ENCODE peak calls at places on chromosomes 5 and 9, in ten cellular contexts. E is IMR-90, P is T-helper 2 cell, I is myocyte, R is globus pallidus, A is anterior cingulate cortex, U is non-pigmented ciliary epithelial cell, K is body of pancreas, D is NCI-H774, N is substantia nigra. Z is an unnamed sample.

GRCh38 chr9:747567-747966 is 93.9 kb upstream of the DMRT1 start:
- DNase-seq in U (no peak), R (no peak), P (peak), K (no peak), A (no peak), N (no peak), I (no peak), E (no peak), D (no peak), Z (no peak)

GRCh38 chr5:152404494-152404893 is 585 bp downstream of the NMUR2 start:
- DNase-seq in P (no peak), R (no peak), D (no peak), A (no peak), I (no peak), K (no peak), U (no peak), E (no peak), N (no peak), Z (no peak)

GRCh38 chr9:13689925-13690324 is 410.4 kb upstream of the MPDZ start:
- DNase-seq in R (no peak), D (no peak), U (no peak), K (no peak), A (no peak), N (no peak), P (no peak), E (no peak), I (peak), Z (no peak)

GRCh38 chr9:86022687-86023266 is 76.6 kb downstream of the GOLM1 start:
- DNase-seq in E (no peak), I (no peak), R (no peak), N (no peak), A (no peak), D (no peak), P (peak), K (no peak), U (no peak), Z (no peak)

GRCh38 chr9:122218885-122219855 is 9.6 kb downstream of the LHX6 start:
- DNase-seq in A (no peak), K (no peak), E (peak), R (no peak), N (no peak), P (no peak), U (no peak), D (no peak), I (peak), Z (peak)

GRCh38 chr9:95626885-95627558 is 110.3 kb upstream of the PTCH1 start:
- DNase-seq in A (no peak), D (no peak), R (no peak), P (peak), I (peak), U (no peak), N (no peak), E (no peak), K (peak), Z (no peak)

GRCh38 chr5:501833-502184 is 22.4 kb downstream of the SLC9A3 start:
- DNase-seq in P (no peak), K (no peak), D (no peak), U (no peak), A (no peak), R (no peak), E (no peak), N (no peak), I (no peak), Z (no peak)

GRCh38 chr5:94024101-94024500 is 282.7 kb upstream of the POU5F2 start:
- DNase-seq in K (no peak), P (no peak), I (peak), N (no peak), U (no peak), D (no peak), E (peak), A (no peak), R (no peak), Z (no peak)

GRCh38 chr5:169933624-169934023 is 46.7 kb downstream of the INSYN2B start:
- DNase-seq in R (no peak), I (no peak), U (no peak), D (no peak), K (no peak), E (no peak), P (no peak), N (no peak), A (no peak), Z (no peak)

GRCh38 chr5:114266374-114266773 is 95.5 kb upstream of the KCNN2 start:
- DNase-seq in U (no peak), A (no peak), E (peak), D (no peak), I (no peak), K (no peak), N (no peak), P (no peak), R (no peak), Z (no peak)

GRCh38 chr9:96867282-96867814 is 13.0 kb upstream of the ZNF782 start:
- DNase-seq in E (no peak), R (no peak), A (no peak), N (no peak), U (no peak), K (no peak), P (no peak), I (no peak), D (no peak), Z (no peak)

GRCh38 chr5:137497396-137498290 is 1.5 kb downstream of the SPOCK1 start:
- DNase-seq in I (peak), E (no peak), U (no peak), R (peak), K (no peak), N (no peak), D (no peak), A (no peak), P (no peak), Z (peak)

GRCh38 chr5:56090793-56091460 is 96.2 kb upstream of the IL6ST start:
- DNase-seq in N (no peak), R (no peak), A (no peak), P (no peak), E (no peak), I (no peak), D (no peak), U (no peak), K (no peak), Z (no peak)

GRCh38 chr9:96183751-96184150 is 118.2 kb downstream of the HSD17B3 start:
- DNase-seq in U (no peak), E (no peak), P (no peak), D (peak), R (no peak), A (no peak), N (no peak), I (no peak), K (no peak), Z (no peak)

GRCh38 chr9:68709291-68709970 is 4.4 kb downstream of the PIP5K1B start:
- DNase-seq in E (no peak), R (no peak), I (no peak), K (no peak), D (no peak), U (no peak), N (no peak), P (no peak), A (no peak), Z (no peak)

GRCh38 chr5:13189532-13189931 is 755.0 kb downstream of the DNAH5 start:
- DNase-seq in K (no peak), D (no peak), P (no peak), E (no peak), N (no peak), R (no peak), U (no peak), A (no peak), I (no peak), Z (no peak)

GRCh38 chr9:123389070-123389469 is 33.1 kb downstream of the CRB2 start:
- DNase-seq in I (no peak), D (no peak), P (no peak), R (no peak), E (no peak), U (no peak), K (no peak), N (no peak), A (no peak), Z (no peak)

GRCh38 chr9:19104528-19105282 is 2.0 kb upstream of the HAUS6 start:
- DNase-seq in R (no peak), I (no peak), E (no peak), N (no peak), P (no peak), D (no peak), K (no peak), U (no peak), A (no peak), Z (no peak)

GRCh38 chr5:132656774-132657355 is 1.1 kb upstream of the IL13 start:
- DNase-seq in U (no peak), R (no peak), P (peak), A (no peak), D (no peak), K (no peak), E (no peak), N (no peak), I (no peak), Z (peak)

GRCh38 chr5:180313677-180314076 is 21.8 kb upstream of the MAPK9 start:
- DNase-seq in A (no peak), N (peak), D (no peak), I (no peak), K (no peak), E (no peak), P (peak), R (no peak), U (no peak), Z (peak)

GRCh38 chr9:128316421-128316820 is 5.8 kb downstream of the TRUB2 start:
- DNase-seq in P (no peak), R (peak), D (no peak), A (peak), K (no peak), I (no peak), U (no peak), N (peak), E (no peak), Z (no peak)

GRCh38 chr9:83435301-83435700 is 102.9 kb downstream of the FRMD3 start:
- DNase-seq in N (no peak), K (no peak), I (peak), A (no peak), U (no peak), E (no peak), P (no peak), R (no peak), D (no peak), Z (no peak)

GRCh38 chr9:34332370-34332964 is 3.1 kb downstream of the NUDT2 start:
- DNase-seq in E (peak), A (no peak), N (no peak), R (peak), K (no peak), I (peak), P (peak), U (no peak), D (no peak), Z (peak)

GRCh38 chr9:88233091-88233490 is 94.8 kb upstream of the SPATA31C2 start:
- DNase-seq in P (no peak), I (no peak), E (no peak), D (no peak), K (no peak), R (no peak), A (no peak), N (no peak), U (no peak), Z (no peak)

GRCh38 chr5:87410941-87411340 is 1.8 kb downstream of the CCNH start:
- DNase-seq in N (no peak), P (peak), E (peak), K (no peak), A (no peak), I (peak), D (no peak), U (no peak), R (no peak), Z (no peak)

GRCh38 chr9:4297795-4298254 is 2.0 kb downstream of the GLIS3 start:
- DNase-seq in R (peak), N (peak), D (peak), P (peak), K (peak), A (peak), E (peak), I (peak), U (no peak), Z (peak)

GRCh38 chr9:69719368-69719767 is 40.4 kb downstream of the PTAR1 start:
- DNase-seq in P (no peak), U (peak), A (no peak), K (no peak), R (no peak), D (no peak), I (no peak), E (peak), N (no peak), Z (no peak)

GRCh38 chr9:134936762-134937555 is 19.2 kb upstream of the FCN1 start:
- DNase-seq in R (peak), N (no peak), P (no peak), D (no peak), A (no peak), U (no peak), I (no peak), E (no peak), K (no peak), Z (no peak)

GRCh38 chr5:26569929-26570258 is 468.5 kb downstream of the CDH9 start:
- DNase-seq in K (no peak), P (no peak), D (no peak), N (no peak), R (no peak), E (no peak), U (no peak), I (no peak), A (no peak), Z (no peak)

GRCh38 chr9:90300901-90301688 is 341.5 kb downstream of the DIRAS2 start:
- DNase-seq in U (peak), R (no peak), I (peak), E (peak), K (no peak), D (peak), P (no peak), N (no peak), A (no peak), Z (no peak)

GRCh38 chr9:15403155-15403554 is 19.5 kb upstream of the SNAPC3 start:
- DNase-seq in P (peak), D (no peak), N (no peak), R (no peak), I (peak), K (no peak), U (no peak), E (no peak), A (no peak), Z (peak)

GRCh38 chr9:70574222-70574837 is 159.9 kb upstream of the KLF9 start:
- DNase-seq in E (peak), P (no peak), I (no peak), N (no peak), K (no peak), U (no peak), R (peak), D (peak), A (no peak), Z (peak)

GRCh38 chr5:171342362-171343111 is 33.5 kb downstream of the TLX3 start:
- DNase-seq in N (no peak), D (peak), I (peak), A (no peak), R (peak), U (peak), K (peak), P (peak), E (peak), Z (peak)

GRCh38 chr5:139870677-139871076 is 75.1 kb downstream of the PSD2 start:
- DNase-seq in I (no peak), R (no peak), D (no peak), U (no peak), A (no peak), E (no peak), P (no peak), K (no peak), N (no peak), Z (no peak)

GRCh38 chr9:89370593-89370992 is 52.3 kb downstream of the SECISBP2 start:
- DNase-seq in K (no peak), N (no peak), R (no peak), E (no peak), D (no peak), U (no peak), I (no peak), P (no peak), A (no peak), Z (no peak)

GRCh38 chr5:33272288-33272687 is 168.5 kb upstream of the TARS1 start:
- DNase-seq in R (no peak), E (peak), D (no peak), I (peak), N (no peak), K (no peak), P (no peak), U (peak), A (no peak), Z (no peak)

GRCh38 chr9:3526903-3527652 is 1.3 kb upstream of the RFX3 start:
- DNase-seq in K (peak), N (no peak), P (peak), I (no peak), D (peak), E (peak), A (peak), R (peak), U (no peak), Z (peak)

Z was measured in GM23338.